ENCODE peak calls at places on chromosomes 6 and 20, in four cellular contexts. J is neural progenitor cell, W is IMR-90, S is MM.1S. Y is an unnamed sample. For H3K4me1, the result is how much of the 10 kb centered on the place peaks cover.

GRCh38 chr6:41699063-41699462 is 36.3 kb downstream of the TFEB start:
- DNase-seq in J (no peak), W (no peak), S (no peak), Y (no peak)

GRCh38 chr6:39362487-39362865 is 40.0 kb upstream of the KCNK16 start:
- DNase-seq in W (no peak), J (peak), S (peak), Y (peak)

GRCh38 chr6:15246217-15247211 is 645 bp downstream of the JARID2 start:
- DNase-seq in S (peak), J (peak), W (peak), Y (no peak)

GRCh38 chr20:25269833-25270170 is 21.9 kb downstream of the PYGB start:
- DNase-seq in J (no peak), S (no peak), W (no peak), Y (no peak)

GRCh38 chr6:133309579-133309978 is 68.4 kb downstream of the EYA4 start:
- DNase-seq in S (no peak), W (no peak), J (no peak), Y (no peak)

GRCh38 chr20:33160681-33161080 is 7.3 kb upstream of the BPIFA2 start:
- DNase-seq in J (no peak), W (no peak), S (no peak), Y (peak)

GRCh38 chr6:11785953-11786579 is 7.5 kb upstream of the ADTRP start:
- DNase-seq in J (no peak), W (no peak), S (peak), Y (no peak)

GRCh38 chr6:71031912-71032311 is 75.1 kb upstream of the B3GAT2 start:
- DNase-seq in W (peak), J (no peak), S (no peak), Y (no peak)

GRCh38 chr20:43824699-43825402 is 89.8 kb upstream of the TOX2 start:
- DNase-seq in J (peak), S (no peak), W (peak), Y (peak)

GRCh38 chr20:40633123-40633850 is 55.7 kb downstream of the MAFB start:
- DNase-seq in W (no peak), S (no peak), J (no peak), Y (no peak)

GRCh38 chr6:140931581-140931980 is 1201.1 kb upstream of the GJE1 start:
- DNase-seq in W (no peak), S (no peak), J (no peak), Y (no peak)

GRCh38 chr20:588932-589672 is 21.0 kb downstream of the TCF15 start:
- DNase-seq in J (no peak), S (no peak), W (no peak), Y (peak)

GRCh38 chr6:138514860-138515540 is 15.7 kb upstream of the NHSL1 start:
- DNase-seq in W (no peak), J (peak), S (no peak), Y (no peak)

GRCh38 chr20:31496761-31497295 is 17.4 kb upstream of the HM13 start:
- DNase-seq in J (no peak), W (no peak), S (no peak), Y (no peak)

GRCh38 chr6:168206681-168207274 is 112.8 kb downstream of the DACT2 start:
- DNase-seq in W (no peak), S (no peak), J (no peak), Y (peak)

GRCh38 chr6:85464722-85465150 is 14.9 kb downstream of the NT5E start:
- DNase-seq in W (peak), J (no peak), S (no peak), Y (peak)

GRCh38 chr20:38113401-38114325 is 51.4 kb downstream of the TGM2 start:
- DNase-seq in S (peak), J (peak), W (no peak), Y (peak)

DNA sequence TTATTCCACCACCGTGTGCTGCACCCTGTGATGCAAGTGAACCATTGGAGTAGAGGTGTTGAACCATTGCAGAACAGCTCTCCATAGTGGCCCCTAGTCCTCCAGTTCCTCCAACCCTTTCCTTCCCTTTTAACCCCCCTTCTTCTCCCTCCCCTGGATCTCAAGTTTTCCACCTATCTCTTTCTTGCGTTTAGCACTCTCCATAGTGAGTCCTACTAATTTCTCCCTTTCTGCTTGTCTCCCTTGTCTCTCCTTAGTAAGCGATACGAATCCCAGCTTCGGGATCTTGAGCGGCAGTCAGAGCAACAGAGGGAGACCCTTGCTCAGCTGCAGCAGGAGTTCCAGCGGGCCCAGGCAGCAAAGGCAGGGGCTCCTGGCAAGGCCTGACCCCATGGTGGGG is 1.1 kb downstream of the PFDN6 start:
- DNase-seq in J (no peak), W (no peak), S (no peak), Y (no peak)
- H3K9ac ChIP-seq in J (peak), W (no peak), S (peak), Y (no peak)

GRCh38 chr6:124941259-124941658 is 21.0 kb upstream of the RNF217 start:
- DNase-seq in W (no peak), S (peak), J (no peak), Y (no peak)

DNA sequence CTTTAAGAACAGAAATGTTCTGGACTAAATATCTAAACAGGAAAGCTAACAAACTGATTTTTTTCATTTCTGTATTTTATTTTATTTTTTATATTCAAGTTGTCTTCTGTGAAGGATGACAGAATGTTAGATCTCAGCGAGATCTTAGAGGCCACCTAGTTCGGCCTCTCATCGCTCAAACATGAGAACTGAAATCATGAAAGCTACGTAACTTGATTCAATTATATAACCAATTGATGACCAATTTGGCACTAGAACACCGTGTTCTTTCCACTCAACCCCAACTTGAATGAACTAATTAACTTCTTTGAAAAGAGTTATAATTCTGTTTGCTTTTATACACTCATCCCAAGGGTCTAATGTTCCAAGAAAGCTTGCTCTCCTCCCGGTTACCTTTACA is 24.6 kb upstream of the RNF217 start:
- DNase-seq in J (no peak), S (no peak), W (no peak), Y (no peak)
- H3K4me1 ChIP-seq in J (under half), S (under half), W (under half), Y (under half)

DNA sequence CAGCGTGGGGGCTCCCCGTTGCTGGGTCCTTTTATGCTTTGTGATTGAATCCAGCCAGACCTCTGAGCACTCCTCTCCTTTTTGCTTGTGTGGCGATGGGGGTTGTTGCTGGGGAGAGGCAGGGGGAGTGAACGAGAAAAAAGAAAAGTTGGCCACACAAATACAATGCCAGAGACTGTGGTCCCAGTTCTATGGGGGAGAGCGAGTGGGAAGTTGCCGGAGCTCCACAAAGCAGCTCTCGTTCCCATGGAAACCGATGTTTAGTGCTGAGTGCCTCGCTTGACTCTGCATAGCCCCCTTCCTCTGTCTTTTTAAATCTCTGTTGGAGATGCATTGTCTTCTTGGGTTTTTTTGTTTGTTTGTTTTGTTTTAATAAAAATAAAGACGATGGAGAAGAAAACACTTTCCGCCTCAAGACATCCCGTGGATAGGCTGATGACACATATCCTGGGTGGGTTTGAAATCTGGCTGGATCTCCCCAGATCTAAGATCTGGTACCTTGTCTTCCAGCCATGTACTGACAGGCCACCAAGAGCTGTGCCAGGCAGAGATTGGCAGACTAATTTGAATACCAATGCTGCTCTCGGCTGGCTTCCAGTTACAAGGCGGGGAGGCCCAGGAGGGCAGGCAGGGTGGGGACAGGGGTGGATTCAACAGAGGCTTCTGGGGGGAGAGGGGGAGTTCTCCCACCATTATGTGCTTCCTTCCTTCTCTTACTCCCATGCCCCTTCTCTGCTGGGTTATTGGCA is 529.3 kb downstream of the QKI start:
- DNase-seq in S (no peak), J (peak), W (peak), Y (peak)
- H3K9ac ChIP-seq in S (no peak), J (no peak), W (no peak), Y (no peak)

GRCh38 chr6:16684896-16685554 is 76.2 kb downstream of the ATXN1 start:
- DNase-seq in J (no peak), S (no peak), W (peak), Y (no peak)
- H3K4me1 ChIP-seq in J (under half), S (under half), W (under half), Y (under half)

GRCh38 chr6:44203955-44204354 is 12.8 kb upstream of the MYMX start:
- DNase-seq in J (no peak), W (no peak), S (no peak), Y (no peak)

GRCh38 chr6:44201200-44201599 is 15.5 kb upstream of the MYMX start:
- DNase-seq in S (no peak), W (no peak), J (no peak), Y (peak)

GRCh38 chr6:44201638-44202303 is 15.0 kb upstream of the MYMX start:
- DNase-seq in W (no peak), J (no peak), S (no peak), Y (no peak)

GRCh38 chr6:44202972-44203750 is 13.6 kb upstream of the MYMX start:
- DNase-seq in S (no peak), J (no peak), W (no peak), Y (no peak)

GRCh38 chr6:44202332-44202971 is 14.3 kb upstream of the MYMX start:
- DNase-seq in J (peak), W (no peak), S (no peak), Y (peak)
- H3K9ac ChIP-seq in J (no peak), W (no peak), S (no peak), Y (peak)

GRCh38 chr6:31125162-31125561 is 4.9 kb upstream of the CDSN start:
- DNase-seq in J (no peak), W (peak), S (no peak), Y (peak)

GRCh38 chr6:31120151-31120915 is at the start of gene CDSN:
- DNase-seq in W (no peak), J (no peak), S (no peak), Y (no peak)

GRCh38 chr6:31118178-31118577 is 2.1 kb downstream of the CDSN start:
- DNase-seq in W (no peak), S (no peak), J (no peak), Y (no peak)

GRCh38 chr6:31122803-31123706 is 2.8 kb upstream of the CDSN start:
- DNase-seq in J (no peak), W (peak), S (no peak), Y (no peak)

DNA sequence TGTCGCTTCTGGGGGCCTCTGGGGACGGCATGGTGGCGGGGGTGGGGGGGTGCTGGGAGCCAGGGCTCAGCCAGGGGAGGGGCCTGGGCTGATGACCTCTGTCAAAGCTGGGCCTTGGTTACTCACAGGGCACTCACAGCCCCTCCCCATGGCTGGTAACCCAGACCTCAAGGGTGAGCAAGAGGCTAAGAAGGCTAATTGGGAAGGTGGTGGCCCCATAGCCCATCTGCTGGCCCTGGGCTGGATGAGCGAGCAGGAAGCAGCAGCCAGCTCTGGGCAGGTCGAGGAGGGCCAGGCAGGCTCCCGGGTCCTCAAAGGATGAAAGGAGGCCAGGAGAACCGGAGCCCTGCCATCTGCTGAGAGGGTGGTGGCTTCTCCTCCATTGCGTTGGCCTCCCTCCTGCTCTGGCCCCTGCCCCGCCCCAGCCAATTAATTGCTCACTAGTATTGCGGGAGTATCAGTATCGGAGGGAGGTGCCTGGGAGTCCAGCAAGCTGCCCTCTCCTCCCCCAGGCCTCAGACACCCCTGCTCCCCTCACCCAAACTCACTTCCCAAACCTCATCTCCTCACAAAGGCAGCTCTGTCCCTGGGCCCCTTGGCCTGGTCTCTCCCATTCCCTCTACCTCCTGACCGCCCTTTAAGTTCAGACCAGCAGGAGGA is 1.0 kb upstream of the CDSN start:
- DNase-seq in J (no peak), S (no peak), W (no peak), Y (no peak)
- H3K4me1 ChIP-seq in J (under half), S (under half), W (under half), Y (under half)

Y was measured in endodermal cell.